ENCODE peak calls at places on chromosomes 2 and 18, in five cellular contexts. Z is GM23338, F is cardiac muscle cell, J is RWPE2, N is neuronal stem cell. S is an unnamed sample.

GRCh38 chr2:11305958-11306357 is 38.5 kb downstream of the ROCK2 start:
- DNase-seq in Z (no peak), F (peak), J (no peak), N (no peak), S (no peak)

GRCh38 chr2:15889800-15890498 is 50.4 kb upstream of the MYCN start:
- DNase-seq in Z (no peak), F (no peak), J (no peak), N (no peak), S (no peak)

GRCh38 chr2:101253013-101253712 is 477 bp downstream of the CNOT11 start:
- DNase-seq in Z (peak), F (peak), J (peak), N (no peak), S (peak)

GRCh38 chr2:47321006-47321405 is 82.0 kb upstream of the MSH2 start:
- DNase-seq in Z (no peak), F (no peak), J (no peak), N (no peak), S (no peak)

GRCh38 chr2:96764253-96764637 is 3.5 kb downstream of the CNNM4 start:
- DNase-seq in Z (peak), F (no peak), J (no peak), N (no peak), S (no peak)

GRCh38 chr2:120013569-120014223 is 819 bp downstream of the EPB41L5 start:
- DNase-seq in Z (peak), F (no peak), J (no peak), N (no peak), S (no peak)

GRCh38 chr2:46197672-46198071 is 99.5 kb upstream of the EPAS1 start:
- DNase-seq in Z (no peak), F (no peak), J (no peak), N (no peak), S (no peak)

GRCh38 chr2:8602809-8603208 is 79.0 kb upstream of the ID2 start:
- DNase-seq in Z (no peak), F (no peak), J (no peak), N (no peak), S (no peak)

GRCh38 chr2:238876232-238876630 is 28.3 kb downstream of the TWIST2 start:
- DNase-seq in Z (no peak), F (no peak), J (no peak), N (no peak), S (no peak)

GRCh38 chr2:118148809-118149208 is 60.5 kb downstream of the INSIG2 start:
- DNase-seq in Z (no peak), F (peak), J (no peak), N (no peak), S (no peak)

GRCh38 chr2:118148133-118148532 is 59.9 kb downstream of the INSIG2 start:
- DNase-seq in Z (no peak), F (no peak), J (no peak), N (no peak), S (no peak)

GRCh38 chr2:118150294-118150693 is 62.0 kb downstream of the INSIG2 start:
- DNase-seq in Z (no peak), F (no peak), J (no peak), N (no peak), S (no peak)

GRCh38 chr2:118151831-118152230 is 63.6 kb downstream of the INSIG2 start:
- DNase-seq in Z (no peak), F (no peak), J (no peak), N (no peak), S (no peak)

DNA sequence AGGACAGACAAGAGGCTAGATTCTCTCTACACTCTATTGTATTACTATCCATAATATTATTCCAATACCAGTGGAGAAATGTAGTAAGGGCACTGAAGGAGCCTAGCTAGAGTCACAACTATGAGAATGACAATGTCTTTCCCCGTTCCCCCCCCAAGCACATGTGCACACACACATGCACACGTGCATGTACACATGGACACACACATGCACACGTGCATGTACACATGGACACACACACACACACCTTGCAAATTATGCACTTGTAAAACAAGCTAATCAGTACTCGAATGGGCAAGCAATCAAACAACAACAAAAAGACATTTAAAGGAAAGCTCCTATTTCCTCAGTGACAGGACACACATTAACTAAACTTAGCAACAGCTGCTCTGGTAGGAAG is 65.2 kb downstream of the INSIG2 start:
- DNase-seq in Z (no peak), F (no peak), J (no peak), N (no peak), S (no peak)
- H3K27ac ChIP-seq in Z (no peak), F (no peak), J (no peak), N (no peak), S (no peak)

DNA sequence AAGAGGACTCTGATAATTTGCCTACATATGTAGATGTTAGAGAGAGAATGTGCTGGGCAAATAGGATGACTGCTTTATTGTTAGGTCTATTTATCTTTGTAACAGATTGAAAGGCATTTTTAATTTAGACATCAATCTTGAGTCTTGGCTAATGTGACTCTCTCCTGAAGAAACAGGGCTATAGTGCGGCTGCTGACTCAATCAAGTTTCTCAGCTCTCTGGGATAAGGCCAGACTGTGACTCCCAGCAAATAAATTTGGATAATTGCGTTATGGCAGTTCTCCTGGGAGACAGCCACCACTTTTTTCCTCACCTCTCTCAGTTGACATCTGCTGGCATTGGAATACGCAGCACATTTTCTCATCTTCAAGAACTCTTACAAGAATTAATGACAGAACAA is 1101.3 kb downstream of the CBLN2 start:
- DNase-seq in Z (no peak), F (peak), J (no peak), N (no peak), S (no peak)
- H3K4me3 ChIP-seq in Z (no peak), F (no peak), J (no peak), N (no peak), S (no peak)

GRCh38 chr2:38091757-38092156 is 15.8 kb upstream of the CYP1B1 start:
- DNase-seq in Z (no peak), F (no peak), J (no peak), N (no peak), S (no peak)

GRCh38 chr2:38093503-38093902 is 17.6 kb upstream of the CYP1B1 start:
- DNase-seq in Z (no peak), F (peak), J (no peak), N (no peak), S (no peak)

GRCh38 chr2:38095079-38095478 is 19.1 kb upstream of the CYP1B1 start:
- DNase-seq in Z (no peak), F (no peak), J (no peak), N (no peak), S (no peak)

GRCh38 chr2:38090928-38091327 is 15.0 kb upstream of the CYP1B1 start:
- DNase-seq in Z (no peak), F (no peak), J (no peak), N (no peak), S (no peak)

GRCh38 chr2:38092196-38092902 is 16.4 kb upstream of the CYP1B1 start:
- DNase-seq in Z (no peak), F (peak), J (no peak), N (no peak), S (no peak)
- H3K27ac ChIP-seq in Z (no peak), F (no peak), J (no peak), N (no peak), S (no peak)

GRCh38 chr2:65057391-65058052 is 1.3 kb downstream of the CEP68 start:
- DNase-seq in Z (peak), F (peak), J (no peak), N (no peak), S (no peak)
- H3K4me3 ChIP-seq in Z (peak), F (peak), J (peak), N (peak), S (peak)

GRCh38 chr2:172480301-172481218 is 53.2 kb downstream of the ITGA6 start:
- DNase-seq in Z (no peak), F (peak), J (no peak), N (no peak), S (no peak)
- H3K27ac ChIP-seq in Z (no peak), F (peak), J (peak), N (no peak), S (no peak)